ENCODE peak calls at places on chromosomes 3 and 15, in ten cellular contexts. I, Y, J, R, D, V, X, O, H and U are unnamed samples. For H3K4me1, the result is how much of the 10 kb centered on the place peaks cover.

GRCh38 chr15:78208887-78209645 is 25.3 kb downstream of the ACSBG1 start:
- DNase-seq in I (no peak), Y (peak), J (no peak), R (no peak), D (peak), V (no peak), X (no peak), O (no peak), H (peak), U (peak)

GRCh38 chr3:189839576-189839975 is 208.4 kb downstream of the TP63 start:
- DNase-seq in I (peak), Y (no peak), J (no peak), R (no peak), D (no peak), V (no peak), X (no peak), O (no peak), H (no peak), U (no peak)

GRCh38 chr3:62529230-62529629 is 155.9 kb upstream of the FEZF2 start:
- DNase-seq in I (peak), Y (peak), J (no peak), R (peak), D (no peak), V (no peak), X (no peak), O (peak), H (peak), U (peak)

GRCh38 chr3:71863563-71864190 is 78.7 kb upstream of the PROK2 start:
- DNase-seq in I (no peak), Y (no peak), J (no peak), R (no peak), D (no peak), V (no peak), X (no peak), O (no peak), H (no peak), U (no peak)

GRCh38 chr15:76204558-76204845 is 106.8 kb downstream of the ETFA start:
- DNase-seq in I (no peak), Y (no peak), J (peak), R (no peak), D (peak), V (no peak), X (no peak), O (no peak), H (no peak), U (no peak)

GRCh38 chr15:42490246-42490742 is 647 bp downstream of the ZNF106 start:
- DNase-seq in I (no peak), Y (no peak), J (no peak), R (no peak), D (no peak), V (no peak), X (no peak), O (no peak), H (no peak), U (no peak)

GRCh38 chr3:57694146-57694545 is 1.3 kb upstream of the DENND6A start:
- DNase-seq in I (no peak), Y (no peak), J (no peak), R (no peak), D (no peak), V (no peak), X (peak), O (no peak), H (no peak), U (no peak)

GRCh38 chr3:126180477-126181397 is at the start of gene ALDH1L1:
- DNase-seq in I (no peak), Y (peak), J (peak), R (peak), D (no peak), V (peak), X (peak), O (peak), H (peak), U (peak)

GRCh38 chr3:114595521-114596028 is 301.7 kb downstream of the TIGIT start:
- DNase-seq in I (no peak), Y (no peak), J (no peak), R (no peak), D (no peak), V (no peak), X (no peak), O (peak), H (no peak), U (no peak)

GRCh38 chr3:197501879-197502620 is 53.7 kb downstream of the BDH1 start:
- DNase-seq in I (peak), Y (peak), J (no peak), R (no peak), D (no peak), V (no peak), X (no peak), O (peak), H (peak), U (peak)

GRCh38 chr3:49785565-49786356 is 581 bp downstream of the IP6K1 start:
- DNase-seq in I (no peak), Y (peak), J (peak), R (no peak), D (no peak), V (no peak), X (no peak), O (no peak), H (no peak), U (peak)

GRCh38 chr3:13707456-13707855 is 158.5 kb downstream of the FBLN2 start:
- DNase-seq in I (no peak), Y (no peak), J (peak), R (peak), D (no peak), V (no peak), X (no peak), O (no peak), H (no peak), U (no peak)

GRCh38 chr3:50474717-50475116 is 28.7 kb downstream of the CACNA2D2 start:
- DNase-seq in I (peak), Y (no peak), J (no peak), R (no peak), D (no peak), V (no peak), X (no peak), O (no peak), H (no peak), U (no peak)

GRCh38 chr15:31977812-31978662 is 52.3 kb upstream of the CHRNA7 start:
- DNase-seq in I (peak), Y (peak), J (no peak), R (peak), D (no peak), V (no peak), X (peak), O (peak), H (peak), U (peak)

GRCh38 chr3:188581365-188581764 is 427.4 kb downstream of the LPP start:
- DNase-seq in I (no peak), Y (no peak), J (no peak), R (no peak), D (no peak), V (no peak), X (no peak), O (peak), H (no peak), U (no peak)

GRCh38 chr3:175266478-175266877 is 407.3 kb downstream of the NAALADL2 start:
- DNase-seq in I (no peak), Y (no peak), J (no peak), R (no peak), D (no peak), V (no peak), X (no peak), O (no peak), H (no peak), U (no peak)

GRCh38 chr3:115062412-115062956 is 84.6 kb downstream of the ZBTB20 start:
- DNase-seq in I (no peak), Y (no peak), J (no peak), R (no peak), D (no peak), V (no peak), X (no peak), O (no peak), H (no peak), U (no peak)

GRCh38 chr3:81554348-81554747 is 207.1 kb downstream of the GBE1 start:
- DNase-seq in I (no peak), Y (no peak), J (no peak), R (no peak), D (no peak), V (no peak), X (no peak), O (peak), H (no peak), U (no peak)

GRCh38 chr3:107981471-107982111 is 109.2 kb downstream of the CD47 start:
- DNase-seq in I (no peak), Y (no peak), J (no peak), R (no peak), D (no peak), V (no peak), X (no peak), O (no peak), H (no peak), U (no peak)

GRCh38 chr3:21551019-21551418 is 200.0 kb downstream of the ZNF385D start:
- DNase-seq in I (peak), Y (no peak), J (no peak), R (no peak), D (no peak), V (no peak), X (no peak), O (peak), H (no peak), U (no peak)

GRCh38 chr15:78301326-78301725 is 1.9 kb upstream of the SKIC8 start:
- DNase-seq in I (no peak), Y (no peak), J (no peak), R (no peak), D (no peak), V (no peak), X (no peak), O (no peak), H (no peak), U (no peak)

GRCh38 chr3:99366663-99367429 is 271.5 kb upstream of the COL8A1 start:
- DNase-seq in I (peak), Y (no peak), J (no peak), R (no peak), D (no peak), V (no peak), X (no peak), O (no peak), H (peak), U (no peak)

GRCh38 chr3:124059580-124059979 is 67.7 kb upstream of the ROPN1 start:
- DNase-seq in I (no peak), Y (no peak), J (no peak), R (no peak), D (no peak), V (no peak), X (no peak), O (no peak), H (no peak), U (no peak)

GRCh38 chr3:115363071-115363470 is 216.0 kb upstream of the ZBTB20 start:
- DNase-seq in I (no peak), Y (no peak), J (no peak), R (no peak), D (no peak), V (no peak), X (no peak), O (no peak), H (no peak), U (no peak)

GRCh38 chr3:15845475-15845874 is 47.7 kb upstream of the ANKRD28 start:
- DNase-seq in I (no peak), Y (no peak), J (no peak), R (no peak), D (no peak), V (no peak), X (no peak), O (no peak), H (no peak), U (no peak)

GRCh38 chr15:66129561-66129960 is 124.0 kb downstream of the MEGF11 start:
- DNase-seq in I (no peak), Y (no peak), J (no peak), R (no peak), D (no peak), V (no peak), X (no peak), O (no peak), H (no peak), U (no peak)

GRCh38 chr3:152719264-152719663 is 115.7 kb upstream of the P2RY1 start:
- DNase-seq in I (no peak), Y (no peak), J (no peak), R (no peak), D (no peak), V (no peak), X (no peak), O (no peak), H (no peak), U (no peak)

GRCh38 chr15:49675051-49675450 is 54.2 kb downstream of the DTWD1 start:
- DNase-seq in I (peak), Y (no peak), J (no peak), R (no peak), D (no peak), V (no peak), X (no peak), O (peak), H (no peak), U (no peak)

GRCh38 chr15:34783471-34783870 is 11.9 kb downstream of the ACTC1 start:
- DNase-seq in I (no peak), Y (no peak), J (no peak), R (no peak), D (no peak), V (no peak), X (no peak), O (no peak), H (no peak), U (no peak)

GRCh38 chr15:95499397-95499796 is 831.1 kb upstream of the NR2F2 start:
- DNase-seq in I (no peak), Y (no peak), J (no peak), R (no peak), D (no peak), V (no peak), X (no peak), O (no peak), H (no peak), U (no peak)

GRCh38 chr3:30464381-30464780 is 142.0 kb upstream of the TGFBR2 start:
- DNase-seq in I (no peak), Y (no peak), J (no peak), R (no peak), D (no peak), V (no peak), X (no peak), O (no peak), H (no peak), U (no peak)

DNA sequence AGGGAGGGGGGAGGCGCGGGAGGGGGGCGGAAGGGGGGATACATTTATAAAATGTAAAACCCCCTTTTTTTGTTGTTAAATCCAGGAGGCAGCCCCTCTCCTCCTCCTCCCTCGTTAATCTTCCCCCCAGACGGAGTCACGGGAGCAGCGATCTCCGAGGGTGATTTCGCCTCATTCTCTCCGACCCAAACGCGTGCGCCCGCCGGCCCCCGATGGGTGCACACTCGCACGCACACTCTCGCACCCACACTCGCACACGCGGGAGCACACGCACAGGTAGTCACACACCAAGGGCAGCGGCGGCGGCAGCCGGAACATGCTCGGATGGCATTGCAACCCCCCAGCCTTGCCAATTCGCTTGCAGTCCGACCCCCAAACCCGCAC is 498 bp downstream of the ANP32A start:
- DNase-seq in I (peak), Y (peak), J (peak), R (peak), D (peak), V (no peak), X (peak), O (peak), H (no peak), U (peak)
- TF ChIP-seq POLR2A in I (peak), Y (no peak), J (no peak), R (no peak), D (no peak), V (no peak), X (no peak), O (peak), H (no peak), U (no peak)

GRCh38 chr15:25790003-25790660 is 73.0 kb downstream of the ATP10A start:
- DNase-seq in I (no peak), Y (peak), J (peak), R (peak), D (peak), V (peak), X (no peak), O (no peak), H (no peak), U (peak)
- H3K4me1 ChIP-seq in I (under half), Y (under half), J (under half), R (under half), D (under half), V (under half), X (under half), O (under half), H (under half), U (under half)

DNA sequence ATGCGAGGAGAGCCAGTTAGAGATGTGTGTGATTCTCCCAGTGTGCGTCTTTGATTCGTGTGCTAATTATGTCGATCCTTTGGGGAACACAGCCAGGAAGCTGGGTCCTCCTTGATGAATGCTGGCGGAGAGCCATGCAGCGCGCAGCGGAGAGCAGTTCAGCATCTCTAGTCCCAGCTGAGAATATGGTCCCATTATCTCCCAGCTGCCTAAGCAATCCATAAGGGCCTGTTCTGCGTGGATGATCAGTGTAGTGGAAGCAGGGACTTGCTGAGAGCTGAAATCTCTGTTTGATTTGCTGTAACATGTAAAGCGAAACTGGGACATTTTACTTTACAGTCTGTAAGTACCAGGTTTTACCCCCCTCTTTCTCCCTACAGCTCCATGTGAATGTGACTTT is 412.7 kb downstream of the CNTN4 start:
- DNase-seq in I (no peak), Y (no peak), J (no peak), R (no peak), D (no peak), V (no peak), X (peak), O (no peak), H (peak), U (no peak)
- TF ChIP-seq EP300 in I (no peak), Y (no peak), J (no peak), R (no peak), D (no peak), V (no peak), X (no peak), O (no peak), H (no peak), U (no peak)

GRCh38 chr15:40160021-40160420 is 848 bp upstream of the BUB1B start:
- DNase-seq in I (no peak), Y (no peak), J (no peak), R (no peak), D (no peak), V (no peak), X (no peak), O (no peak), H (no peak), U (no peak)

GRCh38 chr15:40163657-40164416 is 3.0 kb downstream of the BUB1B start:
- DNase-seq in I (no peak), Y (no peak), J (no peak), R (no peak), D (no peak), V (no peak), X (no peak), O (no peak), H (no peak), U (no peak)

GRCh38 chr15:40162552-40162951 is 1.7 kb downstream of the BUB1B start:
- DNase-seq in I (no peak), Y (no peak), J (no peak), R (no peak), D (no peak), V (no peak), X (no peak), O (no peak), H (no peak), U (no peak)

GRCh38 chr15:40161693-40162401 is 978 bp downstream of the BUB1B start:
- DNase-seq in I (no peak), Y (no peak), J (no peak), R (no peak), D (no peak), V (no peak), X (no peak), O (no peak), H (no peak), U (no peak)

GRCh38 chr15:40160689-40161688 is at the start of gene BUB1B:
- DNase-seq in I (peak), Y (peak), J (peak), R (peak), D (peak), V (peak), X (peak), O (peak), H (peak), U (peak)
- TF ChIP-seq POLR2A in I (peak), Y (no peak), J (no peak), R (no peak), D (no peak), V (no peak), X (no peak), O (peak), H (peak), U (no peak)

DNA sequence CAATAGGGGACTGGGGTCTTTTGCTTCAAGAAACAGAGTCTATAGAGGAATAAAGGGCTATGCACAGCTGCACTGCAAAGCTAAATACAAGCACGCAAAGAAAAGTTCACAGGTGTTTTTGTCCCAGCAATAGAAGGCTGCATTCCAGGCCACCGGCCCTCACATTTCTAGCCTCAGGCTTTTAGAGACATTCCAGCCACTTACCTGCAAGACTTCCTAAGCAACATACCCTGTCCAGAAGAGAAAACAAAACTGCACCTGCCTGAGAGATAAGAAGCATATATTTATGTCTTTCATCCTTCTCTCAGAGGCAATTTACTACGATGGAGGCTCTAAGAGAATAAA is 220.5 kb downstream of the OPA1 start:
- DNase-seq in I (no peak), Y (no peak), J (no peak), R (no peak), D (no peak), V (no peak), X (no peak), O (no peak), H (no peak), U (no peak)
- H3K4me1 ChIP-seq in I (under half), Y (under half), J (under half), R (under half), D (under half), V (under half), X (under half), O (under half), H (half or more), U (under half)

GRCh38 chr3:5198313-5198677 is 10.8 kb downstream of the EDEM1 start:
- DNase-seq in I (no peak), Y (no peak), J (no peak), R (no peak), D (no peak), V (no peak), X (no peak), O (no peak), H (no peak), U (no peak)
- TF ChIP-seq EP300 in I (no peak), Y (no peak), J (no peak), R (no peak), D (no peak), V (no peak), X (no peak), O (no peak), H (no peak), U (no peak)

DNA sequence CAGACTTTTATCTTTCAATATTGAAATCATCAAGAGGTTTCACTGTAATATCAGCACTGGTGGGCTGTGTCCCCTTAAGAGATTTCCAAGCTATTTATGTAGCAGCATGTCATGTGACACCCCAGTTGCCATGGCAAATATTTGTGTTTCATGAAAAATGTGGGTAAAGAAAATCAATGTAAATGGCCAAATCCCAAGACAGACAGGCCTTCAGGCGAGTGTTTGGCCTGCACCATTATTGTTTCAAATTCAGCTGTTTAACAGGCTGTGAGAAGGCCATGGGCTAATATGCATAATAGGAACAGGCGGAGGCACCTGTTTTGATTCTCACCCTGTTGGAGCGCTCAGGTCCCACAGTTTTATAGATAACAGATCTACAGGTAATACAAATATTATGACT is 104.2 kb downstream of the IQCH start:
- DNase-seq in I (no peak), Y (no peak), J (no peak), R (no peak), D (no peak), V (no peak), X (no peak), O (peak), H (no peak), U (no peak)
- TF ChIP-seq POLR2A in I (no peak), Y (no peak), J (no peak), R (no peak), D (no peak), V (no peak), X (no peak), O (no peak), H (no peak), U (no peak)

DNA sequence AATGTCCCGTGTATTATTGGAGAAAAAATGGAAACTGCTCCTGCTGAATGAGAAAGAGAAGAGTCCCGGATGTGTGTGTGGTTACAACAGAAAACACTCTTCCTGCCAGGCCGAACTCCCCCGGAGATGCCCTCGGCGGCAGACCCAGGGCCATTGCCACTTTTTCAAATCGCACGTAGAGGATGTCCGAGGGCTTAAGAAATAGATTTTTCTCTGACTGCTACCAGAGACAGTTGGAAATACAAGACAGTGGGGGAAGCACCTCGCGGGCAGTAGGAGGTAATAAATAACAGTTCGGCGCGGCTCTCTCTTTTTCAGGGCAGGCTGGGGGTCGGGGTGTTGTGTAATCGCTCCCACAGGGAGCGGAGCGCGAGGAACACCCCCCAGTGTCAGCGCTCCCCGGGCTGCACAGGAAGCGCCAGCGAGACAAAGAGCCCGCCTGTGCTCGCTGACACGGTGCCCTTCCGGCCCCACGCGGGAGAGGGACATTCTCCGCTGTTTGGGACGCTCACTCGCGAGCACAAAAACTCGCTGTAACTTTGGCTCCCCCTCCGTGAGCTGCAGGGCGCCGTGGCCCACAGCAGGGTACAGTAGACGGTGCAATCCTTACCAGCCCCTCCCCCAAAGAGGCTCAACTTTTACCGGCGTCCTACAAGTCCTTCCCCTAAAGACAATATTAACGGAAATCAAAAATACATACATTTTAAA is 1.1 kb downstream of the VGLL4 start:
- DNase-seq in I (peak), Y (peak), J (peak), R (peak), D (peak), V (peak), X (peak), O (peak), H (peak), U (peak)
- H3K4me1 ChIP-seq in I (under half), Y (half or more), J (under half), R (under half), D (half or more), V (under half), X (under half), O (under half), H (under half), U (under half)